ENCODE peak calls at places on chromosomes 16 and 17, in six cellular contexts. B, X, W, Z, G and C are unnamed samples.

GRCh38 chr17:28033972-28034714 is 8.3 kb upstream of the NLK start:
- DNase-seq in W (no peak), B (no peak), X (peak), Z (peak), G (no peak), C (no peak)

GRCh38 chr16:68116256-68116853 is 31.2 kb downstream of the NFATC3 start:
- DNase-seq in W (no peak), X (peak), G (no peak), B (no peak), Z (peak), C (no peak)

GRCh38 chr16:82995927-82996441 is 369.2 kb downstream of the CDH13 start:
- DNase-seq in G (no peak), B (no peak), W (no peak), Z (peak), X (no peak), C (no peak)

GRCh38 chr17:57357392-57357784 is 101.1 kb downstream of the MSI2 start:
- DNase-seq in B (peak), G (no peak), Z (no peak), W (peak), X (peak), C (no peak)

GRCh38 chr17:45971698-45972141 is 27.3 kb upstream of the STH start:
- DNase-seq in X (no peak), B (no peak), G (no peak), Z (no peak), W (no peak), C (no peak)

GRCh38 chr17:13550291-13550690 is 51.4 kb downstream of the HS3ST3A1 start:
- DNase-seq in W (no peak), G (no peak), X (peak), B (no peak), Z (no peak), C (no peak)

GRCh38 chr16:31131841-31132271 is 3.7 kb downstream of the PRSS8 start:
- DNase-seq in Z (no peak), W (no peak), X (no peak), B (no peak), G (no peak), C (no peak)

GRCh38 chr17:19247423-19247822 is 10.3 kb downstream of the EPN2 start:
- DNase-seq in B (no peak), G (no peak), W (no peak), Z (no peak), X (no peak), C (no peak)

GRCh38 chr17:80899402-80900268 is 92.0 kb upstream of the CHMP6 start:
- DNase-seq in Z (peak), G (peak), B (no peak), X (peak), W (peak), C (no peak)

GRCh38 chr16:15754821-15755534 is 101.8 kb downstream of the MYH11 start:
- DNase-seq in X (peak), B (no peak), G (no peak), W (no peak), Z (no peak), C (no peak)

GRCh38 chr17:27846042-27846655 is 45.8 kb upstream of the NOS2 start:
- DNase-seq in Z (no peak), G (peak), X (no peak), W (no peak), B (no peak), C (no peak)

GRCh38 chr17:19348081-19348650 is 14.4 kb downstream of the B9D1 start:
- DNase-seq in W (no peak), Z (no peak), X (no peak), G (no peak), B (no peak), C (no peak)

GRCh38 chr16:68640972-68641371 is 4.1 kb upstream of the CDH3 start:
- DNase-seq in G (no peak), X (peak), Z (no peak), W (no peak), B (no peak), C (no peak)

GRCh38 chr17:15378243-15378642 is 36.8 kb upstream of the TEKT3 start:
- DNase-seq in B (no peak), Z (no peak), X (no peak), G (no peak), W (no peak), C (no peak)

GRCh38 chr16:4115941-4116327 is 308 bp downstream of the ADCY9 start:
- DNase-seq in X (no peak), Z (no peak), G (no peak), W (no peak), B (peak), C (no peak)

GRCh38 chr16:49127103-49127502 is 154.5 kb downstream of the CBLN1 start:
- DNase-seq in X (peak), B (no peak), G (no peak), W (no peak), Z (no peak), C (no peak)

GRCh38 chr16:85383836-85384825 is 229.0 kb upstream of the GSE1 start:
- DNase-seq in W (peak), G (no peak), Z (no peak), B (no peak), X (no peak), C (no peak)

GRCh38 chr16:71421911-71422310 is 19.9 kb downstream of the TLE7 start:
- DNase-seq in G (no peak), Z (no peak), W (no peak), B (no peak), X (peak), C (no peak)

GRCh38 chr17:49935526-49936210 is 33.3 kb upstream of the DLX4 start:
- DNase-seq in Z (no peak), B (no peak), G (no peak), W (no peak), X (no peak), C (no peak)

GRCh38 chr17:8518858-8519257 is 83.2 kb downstream of the NDEL1 start:
- DNase-seq in Z (no peak), W (no peak), B (no peak), G (no peak), X (no peak), C (no peak)

GRCh38 chr17:80064696-80065095 is 28.3 kb downstream of the CCDC40 start:
- DNase-seq in W (no peak), B (no peak), G (no peak), Z (no peak), X (no peak), C (no peak)

GRCh38 chr16:11401161-11402050 is 56.1 kb downstream of the RMI2 start:
- DNase-seq in B (peak), X (peak), Z (no peak), W (peak), G (no peak), C (no peak)

GRCh38 chr16:4407543-4408322 is 8.7 kb downstream of the CORO7 start:
- DNase-seq in Z (peak), G (no peak), X (peak), W (no peak), B (peak), C (no peak)

GRCh38 chr17:78956254-78956653 is 23.5 kb downstream of the LGALS3BP start:
- DNase-seq in X (no peak), Z (no peak), W (no peak), G (no peak), B (no peak), C (no peak)

GRCh38 chr17:45857977-45858708 is 13.5 kb downstream of the SPPL2C start:
- DNase-seq in W (no peak), G (no peak), B (no peak), X (peak), Z (peak), C (no peak)

GRCh38 chr16:17389392-17389791 is 81.4 kb downstream of the XYLT1 start:
- DNase-seq in W (no peak), X (no peak), G (no peak), B (no peak), Z (no peak), C (no peak)

GRCh38 chr17:2814049-2814448 is 17.8 kb downstream of the RAP1GAP2 start:
- DNase-seq in B (no peak), W (no peak), X (no peak), G (no peak), Z (no peak), C (no peak)

GRCh38 chr17:62059394-62059793 is 5.7 kb downstream of the MED13 start:
- DNase-seq in W (no peak), G (no peak), Z (no peak), B (no peak), X (no peak), C (no peak)

GRCh38 chr16:81394966-81395655 is 49.5 kb upstream of the CMIP start:
- DNase-seq in X (no peak), B (peak), W (peak), Z (no peak), G (no peak), C (no peak)

GRCh38 chr17:66465701-66466100 is 163.3 kb downstream of the PRKCA start:
- DNase-seq in X (no peak), G (no peak), Z (peak), B (no peak), W (no peak), C (no peak)

GRCh38 chr16:73778872-73779271 is 517.7 kb upstream of the PSMD7 start:
- DNase-seq in X (no peak), W (no peak), Z (no peak), G (no peak), B (no peak), C (no peak)

GRCh38 chr17:30831257-30831656 is 509 bp upstream of the ATAD5 start:
- DNase-seq in W (no peak), B (no peak), G (no peak), Z (no peak), X (no peak), C (no peak)

GRCh38 chr16:87295259-87295658 is 21.9 kb downstream of the C16orf95 start:
- DNase-seq in B (no peak), W (no peak), X (peak), G (no peak), Z (peak), C (no peak)

GRCh38 chr17:79465011-79466006 is 145.5 kb downstream of the RBFOX3 start:
- DNase-seq in W (no peak), X (no peak), B (no peak), Z (no peak), G (no peak), C (no peak)

GRCh38 chr16:59252317-59252716 is 518.2 kb upstream of the GOT2 start:
- DNase-seq in G (no peak), X (no peak), Z (no peak), W (no peak), B (no peak), C (no peak)

GRCh38 chr17:68035131-68035522 is 408 bp upstream of the KPNA2 start:
- DNase-seq in G (peak), B (peak), W (peak), Z (no peak), X (no peak), C (peak)

GRCh38 chr17:7405413-7405881 is 1.6 kb upstream of the TMEM256 start:
- DNase-seq in B (no peak), X (no peak), G (peak), W (no peak), Z (no peak), C (no peak)

GRCh38 chr16:12349950-12350842 is 373.7 kb downstream of the SNX29 start:
- DNase-seq in X (no peak), G (no peak), W (no peak), B (no peak), Z (no peak), C (no peak)

GRCh38 chr16:69083306-69083941 is 22.0 kb upstream of the HAS3 start:
- DNase-seq in W (no peak), B (no peak), Z (no peak), G (no peak), X (no peak), C (no peak)

DNA sequence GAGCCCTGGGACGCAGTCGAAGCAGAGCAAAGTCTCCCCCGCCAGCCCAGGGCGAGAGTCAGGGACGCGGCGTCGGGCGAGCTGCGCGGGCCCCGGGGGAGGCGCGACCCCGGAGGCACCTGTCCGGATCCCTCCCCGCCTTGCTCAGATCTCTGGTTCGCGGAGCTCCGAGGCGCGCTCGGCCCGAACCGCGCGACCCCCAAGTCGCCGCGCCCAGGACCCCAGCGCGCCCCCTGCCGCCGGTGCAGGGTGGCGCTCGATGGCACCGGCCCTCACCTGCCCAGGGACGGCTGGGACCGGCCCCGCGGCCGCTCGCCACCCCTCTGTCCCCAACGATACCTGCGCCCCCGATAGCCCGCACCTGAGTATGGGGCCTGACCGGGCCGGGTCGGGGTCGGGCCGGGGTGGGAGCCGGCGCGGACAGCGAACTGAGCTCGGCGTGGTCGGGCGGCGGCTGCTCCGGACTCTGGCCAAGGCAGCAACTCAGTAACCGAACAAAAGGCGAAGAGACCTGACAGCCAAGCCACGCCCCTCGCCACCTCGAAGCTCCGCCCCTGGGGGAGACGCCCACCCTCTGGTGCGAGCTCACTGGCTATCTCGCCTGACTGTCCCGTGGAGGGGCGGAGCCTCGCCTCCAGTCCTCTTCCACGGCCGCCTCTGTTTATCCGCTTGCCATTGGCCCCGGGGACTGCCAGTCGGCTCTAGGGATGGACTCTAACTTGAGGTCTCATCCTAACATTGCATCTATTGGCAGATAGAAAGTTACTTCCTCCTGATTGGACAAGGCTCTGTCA is at the start of gene JUP:
- DNase-seq in G (peak), X (peak), B (peak), Z (peak), W (peak), C (peak)
- TF ChIP-seq CTCF in G (peak), X (peak), B (peak), Z (no peak), W (peak), C (peak)

GRCh38 chr17:1776857-1777256 is 15.0 kb downstream of the SERPINF1 start:
- DNase-seq in G (no peak), W (no peak), Z (no peak), X (no peak), B (no peak), C (no peak)

GRCh38 chr17:1783271-1783670 is 21.4 kb downstream of the SERPINF1 start:
- DNase-seq in G (no peak), Z (no peak), W (peak), B (no peak), X (no peak), C (no peak)

GRCh38 chr17:1776328-1776727 is 14.5 kb downstream of the SERPINF1 start:
- DNase-seq in B (no peak), W (no peak), G (no peak), X (no peak), Z (no peak), C (no peak)

GRCh38 chr17:1782171-1782567 is 20.3 kb downstream of the SERPINF1 start:
- DNase-seq in X (no peak), G (no peak), Z (no peak), W (no peak), B (no peak), C (no peak)

DNA sequence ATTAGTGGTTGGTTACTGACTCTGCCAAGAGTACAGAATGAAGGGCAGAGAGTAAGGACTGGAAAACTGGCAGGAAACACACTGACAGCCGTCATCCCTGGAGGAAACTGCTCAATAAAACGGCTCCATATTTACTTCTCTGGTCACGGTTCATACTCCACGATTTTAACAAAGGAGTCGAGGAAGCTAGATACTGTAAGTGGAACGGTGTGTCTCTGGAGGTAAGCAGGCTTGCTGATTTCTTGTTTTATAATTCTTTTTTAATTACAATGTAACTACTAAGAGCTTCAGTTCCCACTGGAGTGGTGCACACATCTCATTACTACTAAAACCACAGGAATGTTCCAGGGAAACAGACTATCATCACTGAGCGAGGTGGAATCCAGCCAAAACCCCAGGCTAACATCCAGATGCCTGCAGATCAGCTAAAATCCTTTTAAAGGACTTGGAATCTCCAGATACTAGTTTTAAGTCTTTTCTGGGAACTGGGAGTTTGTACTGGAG is 17.8 kb downstream of the SERPINF1 start:
- DNase-seq in X (peak), B (peak), Z (peak), G (no peak), W (no peak), C (no peak)
- H3K27ac ChIP-seq in X (peak), B (peak), Z (peak), G (no peak), W (peak), C (peak)

DNA sequence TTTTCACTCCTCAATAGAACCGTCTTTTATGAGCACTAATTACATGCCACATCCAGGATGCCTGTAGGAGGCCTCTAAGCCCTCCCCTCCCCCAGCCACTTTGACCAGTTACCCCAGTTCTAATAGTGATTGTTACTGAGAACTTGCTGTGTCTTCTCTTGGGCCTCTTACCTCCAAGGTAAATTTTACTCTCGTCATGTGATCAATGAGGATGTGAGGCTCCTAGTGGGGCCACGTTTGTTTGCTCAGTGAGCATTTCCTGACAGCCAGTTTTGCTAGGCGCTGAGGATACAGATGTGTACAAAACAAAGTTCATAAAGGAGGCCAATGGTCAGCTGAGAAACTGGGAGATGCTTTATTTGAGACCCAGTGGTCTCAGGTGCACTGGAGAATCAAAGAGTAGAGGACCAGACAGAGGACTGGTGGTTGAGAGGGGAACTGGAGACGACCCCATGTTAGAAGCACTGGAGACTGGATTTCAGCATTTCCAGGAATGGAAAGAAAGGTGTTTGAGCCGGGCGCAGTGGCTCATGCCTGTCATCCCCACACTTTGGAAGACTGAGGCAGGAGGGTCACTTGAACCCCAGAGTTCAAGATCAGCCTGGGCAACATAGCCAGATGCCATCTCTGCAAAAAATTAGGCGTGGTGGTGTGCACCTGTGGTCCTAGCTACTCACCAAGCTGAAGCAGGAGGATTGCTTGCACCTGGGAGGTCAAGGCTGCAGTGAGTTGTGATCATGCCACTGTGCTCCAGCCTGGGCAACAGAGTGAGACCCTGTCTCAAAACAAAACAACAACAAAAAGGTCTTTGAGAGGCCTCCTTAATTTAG is 2.6 kb downstream of the ATP2C2 start:
- DNase-seq in W (no peak), B (no peak), X (peak), Z (no peak), G (no peak), C (no peak)
- TF ChIP-seq CTCF in W (no peak), B (no peak), X (no peak), Z (no peak), G (no peak), C (no peak)

GRCh38 chr17:16446338-16446983 is 31.1 kb downstream of the TRPV2 start:
- DNase-seq in W (no peak), Z (no peak), X (peak), G (no peak), B (no peak), C (no peak)
- H3K27ac ChIP-seq in W (no peak), Z (no peak), X (no peak), G (no peak), B (peak), C (no peak)

GRCh38 chr17:74736423-74737298 is at the start of gene RAB37:
- DNase-seq in Z (no peak), W (peak), G (peak), B (peak), X (no peak), C (no peak)

GRCh38 chr17:74734256-74734655 is 2.8 kb upstream of the RAB37 start:
- DNase-seq in G (peak), W (no peak), B (no peak), Z (no peak), X (no peak), C (no peak)

GRCh38 chr17:74738051-74738996 is 1.3 kb downstream of the RAB37 start:
- DNase-seq in W (no peak), Z (peak), X (peak), G (peak), B (peak), C (no peak)

GRCh38 chr17:74739227-74739831 is 2.3 kb downstream of the RAB37 start:
- DNase-seq in W (no peak), X (no peak), G (peak), B (no peak), Z (no peak), C (no peak)

GRCh38 chr17:74737299-74738050 is 419 bp downstream of the RAB37 start:
- DNase-seq in Z (no peak), W (peak), G (peak), X (peak), B (no peak), C (no peak)
- TF ChIP-seq CTCF in Z (peak), W (peak), G (peak), X (peak), B (peak), C (peak)

GRCh38 chr16:57682809-57683318 is 11.7 kb upstream of the DRC7 start:
- DNase-seq in Z (no peak), W (no peak), X (no peak), B (no peak), G (no peak), C (no peak)
- H3K27ac ChIP-seq in Z (no peak), W (no peak), X (no peak), B (no peak), G (no peak), C (no peak)

GRCh38 chr16:1971678-1972489 is at the start of gene TBL3:
- DNase-seq in G (peak), Z (peak), W (peak), X (peak), B (peak), C (peak)
- TF ChIP-seq CTCF in G (no peak), Z (no peak), W (no peak), X (no peak), B (no peak), C (no peak)

DNA sequence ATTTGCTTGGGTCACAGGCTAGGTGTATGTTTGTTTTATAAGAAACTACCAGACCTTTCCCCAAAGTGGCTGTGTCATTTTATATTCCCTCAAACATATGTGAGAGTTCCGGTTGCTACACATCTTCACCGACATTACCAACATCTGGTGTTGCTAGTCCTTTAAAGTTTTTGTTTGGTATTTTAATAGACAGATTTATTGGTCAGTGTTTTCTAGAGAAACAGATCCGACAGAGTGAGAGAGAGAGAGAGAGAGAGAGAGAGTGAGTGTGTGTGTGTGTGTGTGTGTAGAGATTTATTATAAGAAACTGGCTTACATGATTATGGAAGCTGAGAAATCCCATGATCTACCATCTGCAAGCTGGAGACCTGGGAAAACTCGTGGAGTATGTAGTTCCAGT is 31.0 kb downstream of the LDHD start:
- DNase-seq in X (no peak), Z (no peak), W (no peak), G (no peak), B (no peak), C (no peak)
- H3K27ac ChIP-seq in X (no peak), Z (no peak), W (no peak), G (no peak), B (no peak), C (no peak)